ENCODE peak calls at places on chromosome 15, in six cellular contexts. Z is K562, W is stomach, H is lower leg skin, G is gastrocnemius medialis, F is tibial nerve. C is an unnamed sample.
A peak's percentile ranks its signal among the peaks of the same experiment; 100 is the strongest.

GRCh38 chr15:100211855-100212850 is 129.6 kb downstream of the ADAMTS17 start:
- DNase-seq in Z (no peak), W (no peak), H (no peak), G (no peak), F (no peak), C (no peak)

GRCh38 chr15:101070502-101071273 is 151.5 kb downstream of the LRRK1 start:
- DNase-seq in Z (no peak), W (no peak), H (no peak), G (no peak), F (no peak), C (no peak)

GRCh38 chr15:99439524-99439835 is 126.3 kb upstream of the MEF2A start:
- DNase-seq in Z (no peak), W (peak; percentile 23), H (peak; percentile 13), G (no peak), F (no peak), C (peak; percentile 3)

GRCh38 chr15:70669006-70669602 is 94.3 kb downstream of the UACA start:
- DNase-seq in Z (no peak), W (no peak), H (no peak), G (no peak), F (no peak), C (no peak)

GRCh38 chr15:83734487-83734886 is 80.6 kb downstream of the ADAMTSL3 start:
- DNase-seq in Z (no peak), W (no peak), H (no peak), G (no peak), F (no peak), C (no peak)

GRCh38 chr15:28021281-28022039 is 77.7 kb downstream of the OCA2 start:
- DNase-seq in Z (peak; percentile 42), W (no peak), H (no peak), G (no peak), F (no peak), C (peak; percentile 25)

GRCh38 chr15:85495096-85495495 is 114.7 kb downstream of the AKAP13 start:
- DNase-seq in Z (no peak), W (no peak), H (no peak), G (no peak), F (no peak), C (no peak)

GRCh38 chr15:56038015-56038414 is 44.6 kb upstream of the NEDD4 start:
- DNase-seq in Z (no peak), W (no peak), H (no peak), G (no peak), F (no peak), C (no peak)

GRCh38 chr15:91444656-91445055 is 344.6 kb downstream of the SV2B start:
- DNase-seq in Z (no peak), W (no peak), H (no peak), G (no peak), F (no peak), C (no peak)

GRCh38 chr15:31528846-31529245 is 202.2 kb downstream of the KLF13 start:
- DNase-seq in Z (no peak), W (no peak), H (no peak), G (no peak), F (no peak), C (no peak)

GRCh38 chr15:100905855-100906254 is 13.3 kb upstream of the LRRK1 start:
- DNase-seq in Z (no peak), W (no peak), H (no peak), G (no peak), F (no peak), C (peak; percentile 64)

DNA sequence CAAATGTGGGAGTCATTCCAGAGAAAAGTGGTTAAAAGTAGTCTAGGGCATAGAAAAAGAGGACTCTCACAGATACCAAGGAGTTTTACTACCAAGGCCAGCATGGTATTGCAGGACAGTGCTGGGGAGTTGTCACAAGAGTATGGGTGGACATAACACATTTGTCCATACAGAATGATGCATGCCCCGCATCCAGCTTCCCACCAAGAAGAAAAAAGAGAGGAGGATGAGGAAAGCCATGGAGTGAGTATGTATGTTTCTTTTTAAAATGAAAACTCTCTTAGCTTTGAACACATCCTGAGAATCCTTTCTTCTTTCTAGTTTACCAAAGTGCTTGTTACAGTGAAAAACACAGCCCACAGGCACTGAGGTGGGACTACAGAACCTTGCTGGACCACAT is 12.5 kb downstream of the NR2E3 start:
- DNase-seq in Z (no peak), W (no peak), H (no peak), G (no peak), F (no peak), C (no peak)
- TF ChIP-seq POLR2A in Z (no peak), W (no peak), H (no peak), G (no peak), F (no peak), C (no peak)

DNA sequence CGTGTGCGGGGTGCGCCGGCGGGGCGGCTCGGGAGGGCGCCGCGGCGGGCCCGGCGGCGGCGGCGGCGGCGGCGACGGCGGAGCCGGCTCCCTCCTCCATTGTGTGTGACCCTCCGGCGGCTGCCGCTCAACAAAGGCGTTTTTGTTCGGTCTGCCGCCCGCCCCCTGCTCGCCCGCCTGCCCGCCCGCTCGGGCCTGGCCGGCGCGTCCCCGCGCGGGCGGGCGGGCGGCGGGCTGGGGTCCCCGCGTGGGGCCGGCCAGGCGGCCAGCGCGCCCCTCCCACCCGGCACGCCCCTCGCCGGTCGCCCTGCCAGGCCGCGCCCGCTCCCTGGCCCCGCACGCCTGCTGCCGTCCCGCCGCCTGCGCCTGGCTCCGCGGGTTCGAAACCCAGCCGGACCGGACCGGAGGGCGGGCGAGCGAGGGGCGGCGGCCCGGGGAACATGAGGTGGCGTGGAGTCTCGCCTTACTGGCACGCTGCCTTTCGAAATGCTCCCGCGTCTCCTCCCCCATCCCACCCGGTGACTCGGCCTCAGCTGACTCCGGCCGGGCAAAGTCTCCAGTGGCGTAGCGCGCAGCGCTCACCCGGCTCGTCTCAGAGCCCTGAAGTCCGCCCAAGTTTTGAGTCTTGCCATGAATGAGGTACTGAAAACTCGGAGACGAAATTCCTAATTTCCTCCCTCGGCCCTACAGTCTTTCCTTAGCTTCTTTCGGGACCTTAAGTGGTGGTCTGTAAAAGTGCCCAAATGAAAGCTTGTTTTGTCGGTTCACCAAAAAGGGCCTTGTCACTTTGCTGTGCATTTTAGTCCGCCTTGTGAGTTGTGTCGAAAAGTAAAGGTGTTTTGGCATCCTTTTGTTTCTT is 604 bp downstream of the MAPK6 start:
- DNase-seq in Z (peak; percentile 89), W (peak; percentile 89), H (peak; percentile 83), G (peak; percentile 91), F (peak; percentile 78), C (peak; percentile 69)
- TF ChIP-seq POLR2A in Z (peak; percentile 67), W (peak; percentile 61), H (peak; percentile 36), G (peak; percentile 91), F (peak; percentile 66), C (peak; percentile 69)

GRCh38 chr15:75451202-75451673 is 252 bp downstream of the SIN3A start:
- DNase-seq in Z (no peak), W (no peak), H (no peak), G (no peak), F (no peak), C (no peak)

GRCh38 chr15:75450307-75451201 is 936 bp downstream of the SIN3A start:
- DNase-seq in Z (peak; percentile 89), W (peak; percentile 97), H (peak; percentile 98), G (peak; percentile 97), F (peak; percentile 93), C (peak; percentile 97)

GRCh38 chr15:75452364-75452967 is 976 bp upstream of the SIN3A start:
- DNase-seq in Z (peak; percentile 26), W (peak; percentile 90), H (peak; percentile 92), G (peak; percentile 87), F (peak; percentile 90), C (peak; percentile 89)

GRCh38 chr15:75452968-75453702 is 1.6 kb upstream of the SIN3A start:
- DNase-seq in Z (no peak), W (peak; percentile 38), H (peak; percentile 51), G (peak; percentile 70), F (peak; percentile 42), C (peak; percentile 27)

DNA sequence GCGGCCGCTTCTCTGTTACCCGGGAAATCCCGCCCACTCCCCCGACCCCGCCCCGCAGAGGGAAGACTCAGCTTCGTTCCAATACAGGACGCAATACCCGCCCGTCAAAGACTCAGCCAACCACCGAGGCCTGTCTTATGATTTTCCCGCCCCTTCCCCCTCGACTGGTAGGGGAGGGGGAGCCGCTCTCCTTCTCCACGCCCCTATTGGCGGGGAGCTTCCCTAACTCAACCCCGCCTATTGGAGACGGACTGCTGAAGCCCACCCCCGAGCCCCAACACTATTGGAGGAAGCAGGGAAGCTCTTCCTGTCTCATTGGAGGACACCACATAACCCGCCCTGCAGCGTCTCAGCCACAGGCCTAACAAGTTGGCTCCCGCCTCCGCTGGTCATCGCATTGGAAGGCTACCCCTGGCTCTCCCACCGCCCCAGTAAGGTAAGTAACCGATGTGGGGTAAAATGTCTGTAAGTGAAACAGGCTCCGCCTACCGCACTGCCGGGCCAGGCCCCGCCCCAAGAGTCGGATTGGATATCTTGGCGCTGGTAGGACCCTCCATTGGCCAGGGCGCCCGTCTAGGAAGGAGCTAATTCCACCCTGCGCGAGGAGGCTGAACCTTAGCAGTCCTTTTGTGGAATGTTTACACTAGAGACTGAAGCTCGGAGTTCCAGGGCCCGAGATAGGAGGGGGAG is at the start of gene SIN3A:
- DNase-seq in Z (peak; percentile 74), W (peak; percentile 99), H (peak; percentile 100), G (peak; percentile 100), F (peak; percentile 99), C (peak; percentile 99)
- TF ChIP-seq POLR2A in Z (no peak), W (no peak), H (no peak), G (peak; percentile 61), F (peak; percentile 30), C (peak; percentile 95)

GRCh38 chr15:89377042-89377841 is 42.6 kb upstream of the POLG start:
- DNase-seq in Z (no peak), W (no peak), H (no peak), G (no peak), F (no peak), C (no peak)
- TF ChIP-seq POLR2A in Z (no peak), W (no peak), H (no peak), G (no peak), F (no peak), C (no peak)

GRCh38 chr15:50765202-50765967 is at the start of gene SPPL2A:
- DNase-seq in Z (peak; percentile 97), W (peak; percentile 81), H (peak; percentile 72), G (peak; percentile 75), F (peak; percentile 63), C (peak; percentile 76)
- TF ChIP-seq POLR2A in Z (peak; percentile 94), W (no peak), H (peak; percentile 60), G (peak; percentile 97), F (peak; percentile 81), C (peak; percentile 75)

DNA sequence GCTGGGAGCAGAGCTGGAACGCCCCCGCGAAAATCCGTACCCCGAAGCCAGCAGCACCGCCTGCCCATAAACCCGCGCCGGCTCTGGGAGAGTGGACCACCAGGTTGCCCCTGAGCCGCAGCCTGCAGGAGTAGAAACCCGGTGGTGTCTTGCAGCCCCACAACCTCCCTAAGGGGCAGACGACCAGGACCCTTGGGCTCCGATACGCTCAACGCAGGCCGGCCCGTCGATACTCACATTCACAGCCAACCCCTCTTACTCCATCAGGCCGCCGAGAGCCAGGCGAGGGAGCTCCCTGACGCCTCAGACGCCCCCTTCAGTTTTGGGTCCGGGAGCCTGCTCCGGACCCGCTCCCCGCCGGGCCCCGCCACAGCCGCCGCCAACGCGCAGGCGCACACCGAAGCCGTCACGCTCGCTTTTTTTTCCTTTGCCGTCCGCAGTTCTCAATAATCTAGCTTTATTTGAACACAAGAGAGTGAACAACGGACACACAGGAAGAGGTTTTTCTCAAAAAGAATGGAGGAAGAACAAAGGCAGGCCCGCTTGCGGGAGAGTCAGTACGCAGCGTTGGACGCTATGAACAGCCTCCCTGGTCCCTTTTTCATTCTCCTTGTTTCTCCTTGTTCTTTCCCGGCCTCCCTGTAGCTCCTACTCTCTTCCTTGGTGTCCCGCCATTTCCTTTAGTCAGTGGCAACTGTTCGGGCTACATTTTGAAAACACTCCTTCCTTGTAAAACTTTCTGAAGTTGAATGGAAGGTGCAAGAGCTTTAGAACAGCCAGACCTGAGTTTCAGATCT is at the start of gene ZNF106:
- DNase-seq in Z (peak; percentile 96), W (peak; percentile 85), H (peak; percentile 83), G (peak; percentile 76), F (peak; percentile 76), C (peak; percentile 79)
- TF ChIP-seq POLR2A in Z (peak; percentile 89), W (peak; percentile 33), H (peak; percentile 10), G (peak; percentile 93), F (peak; percentile 85), C (peak; percentile 89)

C was measured in prostate gland.